ENCODE peak calls at places on chromosome 11, in eight cellular contexts. F is GM13977, O is OCI-LY7, E is GM10248, D is BE2C, J is fibroblast of the aortic adventitia, S is ovary, N is A549. M is an unnamed sample.

GRCh38 chr11:29306527-29306926 is 710.3 kb downstream of the KCNA4 start:
- DNase-seq in J (peak), S (no peak), D (no peak), N (no peak), F (no peak), O (no peak), E (no peak), M (no peak)

GRCh38 chr11:91396243-91397133 is 828.1 kb upstream of the FAT3 start:
- DNase-seq in E (no peak), D (no peak), N (peak), O (no peak), J (no peak), F (no peak), S (no peak), M (no peak)

GRCh38 chr11:44627911-44628729 is 62.7 kb downstream of the CD82 start:
- DNase-seq in D (peak), E (peak), J (peak), O (no peak), F (peak), S (peak), N (no peak), M (no peak)

GRCh38 chr11:44728491-44728910 is 1.7 kb downstream of the TSPAN18 start:
- DNase-seq in D (no peak), S (no peak), J (no peak), F (no peak), E (no peak), O (no peak), N (no peak), M (no peak)

GRCh38 chr11:112280268-112281126 is 19.8 kb upstream of the PLET1 start:
- DNase-seq in S (peak), N (peak), O (peak), E (peak), J (peak), D (peak), F (peak), M (peak)

GRCh38 chr11:118923721-118924587 is 1.8 kb downstream of the BCL9L start:
- DNase-seq in D (no peak), S (no peak), O (no peak), J (no peak), F (no peak), N (no peak), E (no peak), M (no peak)

GRCh38 chr11:133945087-133945974 is 11.4 kb downstream of the IGSF9B start:
- DNase-seq in S (peak), O (no peak), E (no peak), J (peak), F (no peak), D (peak), N (no peak), M (peak)

GRCh38 chr11:1087279-1087960 is 12.7 kb downstream of the MUC2 start:
- DNase-seq in O (no peak), S (no peak), E (no peak), N (no peak), F (no peak), D (no peak), J (no peak), M (no peak)

GRCh38 chr11:40288212-40288803 is 1171.1 kb downstream of the LRRC4C start:
- DNase-seq in S (no peak), O (no peak), E (no peak), D (no peak), F (no peak), N (no peak), J (no peak), M (no peak)

GRCh38 chr11:78418584-78419211 is 1.1 kb upstream of the GAB2 start:
- DNase-seq in D (no peak), O (no peak), N (no peak), S (no peak), J (no peak), E (no peak), F (no peak), M (no peak)

GRCh38 chr11:63923319-63923718 is 6.4 kb upstream of the RCOR2 start:
- DNase-seq in E (no peak), J (no peak), D (no peak), S (no peak), O (no peak), F (no peak), N (no peak), M (no peak)

GRCh38 chr11:34339149-34340064 is 18.4 kb downstream of the ABTB2 start:
- DNase-seq in E (peak), J (peak), F (no peak), O (no peak), N (peak), D (no peak), S (no peak), M (peak)

GRCh38 chr11:119093951-119094815 is 7.5 kb downstream of the DPAGT1 start:
- DNase-seq in S (peak), N (no peak), J (peak), D (peak), O (peak), F (peak), E (peak), M (peak)

GRCh38 chr11:61814958-61815789 is 1.6 kb downstream of the FADS1 start:
- DNase-seq in J (peak), S (peak), F (peak), E (peak), D (peak), N (peak), O (no peak), M (peak)

GRCh38 chr11:80587906-80588305 is 1147.1 kb upstream of the TENM4 start:
- DNase-seq in F (no peak), E (no peak), S (no peak), O (no peak), D (no peak), J (no peak), N (no peak), M (no peak)

GRCh38 chr11:76861490-76861953 is 804 bp downstream of the ACER3 start:
- DNase-seq in E (no peak), S (no peak), J (no peak), O (peak), D (no peak), F (no peak), N (no peak), M (no peak)

GRCh38 chr11:30150425-30150824 is 80.4 kb upstream of the FSHB start:
- DNase-seq in J (no peak), F (no peak), O (no peak), E (no peak), N (no peak), D (no peak), S (no peak), M (no peak)

GRCh38 chr11:94876645-94877445 is 96.5 kb downstream of the CWC15 start:
- DNase-seq in J (peak), F (peak), S (peak), N (peak), D (peak), O (no peak), E (peak), M (peak)

GRCh38 chr11:68927280-68928107 is 23.8 kb downstream of the IGHMBP2 start:
- DNase-seq in N (no peak), F (peak), E (peak), J (peak), S (peak), O (peak), D (no peak), M (no peak)

GRCh38 chr11:121590772-121591404 is 138.1 kb upstream of the SORL1-AS1 start:
- DNase-seq in O (peak), S (no peak), J (no peak), F (no peak), D (no peak), E (peak), N (no peak), M (no peak)

GRCh38 chr11:72354356-72355115 is 79.8 kb downstream of the CLPB start:
- DNase-seq in O (no peak), N (peak), S (no peak), D (peak), E (no peak), F (no peak), J (no peak), M (no peak)

GRCh38 chr11:33701831-33702230 is 1.2 kb upstream of the C11orf91 start:
- DNase-seq in F (no peak), E (no peak), D (no peak), N (peak), J (peak), S (no peak), O (no peak), M (no peak)

GRCh38 chr11:72574046-72574445 is 100.2 kb downstream of the PDE2A start:
- DNase-seq in N (no peak), F (no peak), J (no peak), E (no peak), D (peak), O (no peak), S (no peak), M (no peak)

GRCh38 chr11:70747285-70747684 is 349.0 kb downstream of the CTTN start:
- DNase-seq in D (no peak), J (no peak), F (no peak), N (no peak), S (no peak), E (no peak), O (no peak), M (no peak)

GRCh38 chr11:111097191-111097590 is 148.3 kb upstream of the POU2AF2 start:
- DNase-seq in O (no peak), S (peak), E (no peak), N (peak), F (no peak), J (peak), D (peak), M (peak)

GRCh38 chr11:68524681-68525080 is 64.1 kb downstream of the PPP6R3 start:
- DNase-seq in F (no peak), S (no peak), E (no peak), O (no peak), J (no peak), N (no peak), D (no peak), M (no peak)

GRCh38 chr11:46674463-46675287 is 25.7 kb downstream of the ARHGAP1 start:
- DNase-seq in E (no peak), N (no peak), O (peak), S (peak), F (no peak), J (peak), D (peak), M (peak)

GRCh38 chr11:128422576-128423370 is 164.6 kb downstream of the ETS1 start:
- DNase-seq in S (no peak), E (no peak), N (no peak), O (no peak), J (no peak), D (peak), F (no peak), M (peak)
- TF ChIP-seq CTCF in S (no peak), E (no peak), N (no peak), O (no peak), J (no peak), D (no peak), F (no peak), M (no peak)

GRCh38 chr11:103985041-103985440 is 51.4 kb upstream of the DDI1 start:
- DNase-seq in F (no peak), E (no peak), O (no peak), N (no peak), J (no peak), S (no peak), D (no peak), M (no peak)
- TF ChIP-seq CTCF in F (no peak), E (no peak), O (no peak), N (no peak), J (no peak), S (no peak), D (no peak), M (no peak)

GRCh38 chr11:57460017-57460755 is at the start of gene RTN4RL2:
- DNase-seq in N (peak), J (peak), F (peak), S (no peak), O (peak), D (peak), E (peak), M (peak)
- TF ChIP-seq CTCF in N (peak), J (peak), F (peak), S (no peak), O (peak), D (no peak), E (peak), M (peak)

DNA sequence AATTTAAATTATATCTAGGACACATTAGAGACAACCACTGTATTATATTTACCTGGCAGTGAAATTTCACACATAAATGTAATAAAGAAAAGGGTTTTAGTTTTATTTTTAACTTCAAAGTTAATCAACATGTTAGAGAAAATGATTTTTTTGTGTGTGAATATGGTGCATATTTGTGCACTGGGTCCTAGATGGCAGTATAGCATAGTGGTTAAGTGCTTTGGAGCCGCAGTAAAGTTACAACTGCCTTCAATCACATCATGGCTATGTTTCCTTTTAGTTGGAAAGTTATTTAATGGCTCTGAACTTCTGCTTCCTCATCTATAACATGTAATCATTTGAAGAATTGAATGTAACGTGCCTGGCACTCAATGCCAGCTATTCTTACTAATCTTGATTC is 108.9 kb upstream of the DDI1 start:
- DNase-seq in N (peak), F (no peak), J (peak), O (peak), D (no peak), E (no peak), S (no peak), M (no peak)
- TF ChIP-seq CTCF in N (peak), F (peak), J (peak), O (peak), D (peak), E (peak), S (no peak), M (no peak)

M was measured in activated CD8-positive, alpha-beta T cell treated with anti-CD3 and anti-CD28 coated beads for 36 hours.